ENCODE peak calls at places on chromosomes 7 and 10, in six cellular contexts. U, Z, H, E, J and A are unnamed samples.

GRCh38 chr10:11516419-11516721 is 95.1 kb downstream of the USP6NL start:
- DNase-seq in J (no peak), U (no peak), E (no peak), Z (no peak), H (no peak), A (no peak)

GRCh38 chr7:70612811-70613210 is 519.1 kb upstream of the GALNT17 start:
- DNase-seq in E (no peak), Z (no peak), H (no peak), U (no peak), J (no peak), A (no peak)

GRCh38 chr10:125101049-125101448 is 59.3 kb downstream of the CTBP2 start:
- DNase-seq in U (no peak), E (no peak), H (no peak), Z (no peak), J (no peak), A (no peak)

GRCh38 chr10:53955091-53955490 is 845.9 kb downstream of the PCDH15 start:
- DNase-seq in U (no peak), Z (no peak), E (no peak), J (no peak), H (no peak), A (no peak)

GRCh38 chr10:50347394-50347802 is 96.1 kb upstream of the ASAH2 start:
- DNase-seq in Z (no peak), J (no peak), E (no peak), H (no peak), U (no peak), A (no peak)

GRCh38 chr10:124323145-124323725 is 95.5 kb downstream of the OAT start:
- DNase-seq in H (no peak), E (peak), J (no peak), U (no peak), Z (peak), A (no peak)

GRCh38 chr10:126908729-126909526 is 3.7 kb downstream of the DOCK1 start:
- DNase-seq in E (no peak), H (no peak), J (no peak), Z (no peak), U (no peak), A (no peak)

GRCh38 chr7:33719059-33719581 is 186.2 kb upstream of the BMPER start:
- DNase-seq in Z (no peak), H (peak), U (no peak), J (no peak), E (no peak), A (no peak)

GRCh38 chr10:28713626-28714352 is 36.5 kb downstream of the BAMBI start:
- DNase-seq in H (no peak), J (no peak), U (no peak), Z (no peak), E (no peak), A (no peak)

GRCh38 chr7:13336227-13336626 is 648.8 kb downstream of the ARL4A start:
- DNase-seq in Z (no peak), E (peak), U (no peak), H (peak), J (no peak), A (no peak)

GRCh38 chr10:104819731-104820130 is 178.6 kb downstream of the SORCS3 start:
- DNase-seq in H (no peak), J (no peak), E (no peak), Z (no peak), U (no peak), A (no peak)

GRCh38 chr7:107659666-107660065 is 962 bp upstream of the SLC26A4 start:
- DNase-seq in H (peak), Z (peak), E (peak), J (no peak), U (no peak), A (no peak)

GRCh38 chr10:28365840-28366239 is 63.0 kb upstream of the MPP7 start:
- DNase-seq in Z (no peak), U (no peak), H (no peak), E (no peak), J (no peak), A (no peak)

GRCh38 chr7:111650456-111650999 is 88.2 kb upstream of the IMMP2L start:
- DNase-seq in Z (no peak), J (no peak), E (peak), H (peak), U (no peak), A (no peak)

GRCh38 chr7:80187727-80188126 is 53.1 kb downstream of the GNAI1 start:
- DNase-seq in J (no peak), U (no peak), E (no peak), Z (no peak), H (no peak), A (no peak)

GRCh38 chr7:130135208-130136205 is 65.2 kb downstream of the KLHDC10 start:
- DNase-seq in E (peak), H (peak), J (no peak), U (no peak), Z (no peak), A (no peak)

GRCh38 chr7:69682518-69682917 is 84.2 kb downstream of the AUTS2 start:
- DNase-seq in Z (no peak), J (no peak), E (peak), U (no peak), H (no peak), A (no peak)

GRCh38 chr7:140229101-140229525 is 52.3 kb upstream of the KDM7A start:
- DNase-seq in H (no peak), J (no peak), U (no peak), E (no peak), Z (no peak), A (no peak)

GRCh38 chr7:55127622-55128081 is 108.8 kb downstream of the EGFR start:
- DNase-seq in E (peak), J (no peak), H (peak), U (no peak), Z (no peak), A (no peak)

GRCh38 chr7:86444245-86444644 is 199.5 kb upstream of the GRM3 start:
- DNase-seq in H (no peak), U (no peak), E (no peak), Z (no peak), J (no peak), A (no peak)

GRCh38 chr10:79310911-79311573 is 36.2 kb upstream of the PPIF start:
- DNase-seq in H (no peak), U (no peak), J (no peak), E (no peak), Z (no peak), A (peak)

GRCh38 chr10:89391882-89392756 is at the start of gene IFIT1:
- DNase-seq in J (peak), U (no peak), Z (peak), E (peak), H (peak), A (no peak)

GRCh38 chr7:132553031-132553430 is 23.2 kb downstream of the PLXNA4 start:
- DNase-seq in Z (no peak), U (no peak), H (no peak), E (no peak), J (no peak), A (no peak)

GRCh38 chr7:569996-570800 is 50.6 kb upstream of the PDGFA start:
- DNase-seq in U (no peak), J (no peak), H (no peak), Z (no peak), E (no peak), A (no peak)

GRCh38 chr7:93941956-93942355 is 20.4 kb downstream of the GNG11 start:
- DNase-seq in H (peak), E (peak), Z (no peak), J (no peak), U (no peak), A (no peak)

GRCh38 chr10:13615650-13616049 is 28.9 kb downstream of the PRPF18 start:
- DNase-seq in E (no peak), U (no peak), H (no peak), Z (peak), J (peak), A (no peak)

GRCh38 chr7:16905300-16906044 is 23.7 kb upstream of the AGR3 start:
- DNase-seq in Z (peak), H (peak), E (peak), U (no peak), J (no peak), A (no peak)

GRCh38 chr10:59709472-59710125 is at the start of gene SLC16A9:
- DNase-seq in H (peak), J (peak), Z (peak), U (peak), E (peak), A (peak)

GRCh38 chr7:18866359-18867036 is 250.9 kb downstream of the TWIST1 start:
- DNase-seq in U (no peak), Z (no peak), E (peak), H (peak), J (no peak), A (no peak)

GRCh38 chr7:49791089-49791741 is 17.8 kb downstream of the VWC2 start:
- DNase-seq in H (no peak), E (no peak), J (peak), Z (peak), U (no peak), A (peak)

GRCh38 chr10:92492748-92493240 is 81.1 kb downstream of the IDE start:
- DNase-seq in J (no peak), U (no peak), Z (no peak), H (no peak), E (no peak), A (no peak)

GRCh38 chr7:11427686-11428273 is 404.2 kb downstream of the THSD7A start:
- DNase-seq in H (peak), Z (peak), E (peak), U (no peak), J (no peak), A (peak)

GRCh38 chr7:85094046-85094720 is 92.7 kb downstream of the SEMA3D start:
- DNase-seq in Z (no peak), E (no peak), U (no peak), J (no peak), H (peak), A (no peak)

GRCh38 chr10:124672181-124672638 is 72.0 kb downstream of the FAM53B start:
- DNase-seq in J (no peak), Z (no peak), H (no peak), U (no peak), E (peak), A (no peak)

GRCh38 chr10:61618388-61618961 is 44.3 kb upstream of the CABCOCO1 start:
- DNase-seq in E (no peak), J (no peak), H (no peak), U (no peak), Z (no peak), A (no peak)

GRCh38 chr10:13788701-13789447 is 202.1 kb downstream of the PRPF18 start:
- DNase-seq in H (peak), E (peak), U (no peak), J (no peak), Z (peak), A (no peak)

GRCh38 chr10:72000073-72001025 is 36.2 kb downstream of the CHST3 start:
- DNase-seq in J (no peak), Z (no peak), H (no peak), E (no peak), U (no peak), A (no peak)

GRCh38 chr10:84493951-84494848 is 165.8 kb downstream of the CCSER2 start:
- DNase-seq in Z (peak), E (peak), J (no peak), H (peak), U (no peak), A (no peak)

GRCh38 chr7:140349172-140349771 is 49.1 kb downstream of the SLC37A3 start:
- DNase-seq in E (no peak), U (no peak), Z (peak), H (peak), J (no peak), A (no peak)

GRCh38 chr10:95308389-95309302 is 17.8 kb upstream of the PDLIM1 start:
- DNase-seq in E (peak), U (no peak), H (peak), J (no peak), Z (peak), A (no peak)

GRCh38 chr7:37400022-37400421 is 48.6 kb downstream of the ELMO1 start:
- DNase-seq in J (no peak), H (no peak), E (no peak), Z (no peak), U (no peak), A (no peak)

GRCh38 chr7:37392673-37393017 is 56.0 kb downstream of the ELMO1 start:
- DNase-seq in Z (peak), J (no peak), E (no peak), H (no peak), U (no peak), A (no peak)

GRCh38 chr7:37391791-37392672 is 56.6 kb downstream of the ELMO1 start:
- DNase-seq in H (no peak), U (no peak), E (no peak), J (no peak), Z (no peak), A (no peak)

GRCh38 chr7:37394158-37394557 is 54.5 kb downstream of the ELMO1 start:
- DNase-seq in H (no peak), U (no peak), E (no peak), Z (peak), J (no peak), A (no peak)

GRCh38 chr7:37395618-37396259 is 52.9 kb downstream of the ELMO1 start:
- DNase-seq in J (no peak), E (no peak), U (no peak), Z (no peak), H (no peak), A (no peak)
- H2AK5ac ChIP-seq in J (no peak), E (no peak), U (no peak), Z (no peak), H (no peak), A (no peak)

DNA sequence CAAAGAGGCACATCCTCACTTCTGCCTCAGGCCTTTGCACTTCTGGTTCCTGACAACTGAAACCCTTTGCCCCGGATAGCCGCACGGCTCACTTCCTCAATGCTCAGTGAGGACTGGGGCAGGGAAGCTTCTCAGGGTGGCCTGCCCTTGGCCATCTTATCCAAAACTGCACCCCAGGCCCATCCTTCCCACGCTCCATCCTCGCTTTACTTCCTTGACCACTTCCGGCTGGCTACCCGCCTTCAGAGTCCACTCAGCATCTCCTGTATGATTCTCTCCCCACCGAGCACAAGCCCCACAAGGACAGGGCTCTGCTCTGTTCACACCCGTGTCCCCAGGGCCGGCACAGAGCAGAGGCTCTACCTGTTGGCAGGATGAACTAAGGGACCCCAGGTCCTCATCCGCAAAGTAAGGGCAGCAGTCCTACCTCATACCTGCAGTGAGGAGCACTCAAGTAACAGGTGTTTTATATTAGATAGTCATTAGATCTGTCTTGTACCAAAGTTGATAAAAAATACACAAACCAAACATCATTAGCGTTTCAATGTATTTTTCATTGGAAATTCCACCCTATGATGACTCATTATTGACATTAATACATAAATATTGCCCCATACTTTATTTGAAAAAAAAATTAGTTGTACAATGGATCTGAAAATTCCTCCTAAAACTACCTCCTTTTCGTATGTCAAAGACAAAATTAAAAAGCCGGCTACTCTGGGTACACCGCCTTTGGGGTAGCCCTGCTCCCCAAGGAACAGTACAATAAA is 35.0 kb downstream of the GNA12 start:
- DNase-seq in U (no peak), J (no peak), H (no peak), E (no peak), Z (no peak), A (no peak)
- H2AK5ac ChIP-seq in U (peak), J (no peak), H (peak), E (no peak), Z (no peak), A (no peak)

DNA sequence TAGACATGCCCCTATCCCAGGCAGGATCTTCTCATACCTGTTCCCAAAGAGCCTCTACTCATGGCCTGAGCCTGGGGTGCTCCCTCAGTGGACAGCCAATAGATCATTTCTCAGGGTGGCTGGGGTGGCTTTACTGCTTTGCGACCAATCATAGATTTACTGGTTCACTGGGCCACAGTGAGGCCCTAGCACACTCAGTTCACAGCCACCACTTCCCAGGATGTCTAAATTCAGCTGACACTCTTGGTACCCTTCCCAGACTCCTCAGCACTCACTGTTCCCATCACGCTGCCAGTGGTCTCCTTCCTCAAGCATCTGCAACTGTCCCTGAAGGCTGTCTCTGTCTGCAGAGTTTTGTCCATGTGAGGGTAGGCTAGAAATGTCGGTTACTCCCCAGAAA is 50.6 kb downstream of the ARHGAP22 start:
- DNase-seq in E (no peak), Z (no peak), J (no peak), H (no peak), U (no peak), A (no peak)
- H2AK5ac ChIP-seq in E (no peak), Z (no peak), J (no peak), H (no peak), U (no peak), A (no peak)

DNA sequence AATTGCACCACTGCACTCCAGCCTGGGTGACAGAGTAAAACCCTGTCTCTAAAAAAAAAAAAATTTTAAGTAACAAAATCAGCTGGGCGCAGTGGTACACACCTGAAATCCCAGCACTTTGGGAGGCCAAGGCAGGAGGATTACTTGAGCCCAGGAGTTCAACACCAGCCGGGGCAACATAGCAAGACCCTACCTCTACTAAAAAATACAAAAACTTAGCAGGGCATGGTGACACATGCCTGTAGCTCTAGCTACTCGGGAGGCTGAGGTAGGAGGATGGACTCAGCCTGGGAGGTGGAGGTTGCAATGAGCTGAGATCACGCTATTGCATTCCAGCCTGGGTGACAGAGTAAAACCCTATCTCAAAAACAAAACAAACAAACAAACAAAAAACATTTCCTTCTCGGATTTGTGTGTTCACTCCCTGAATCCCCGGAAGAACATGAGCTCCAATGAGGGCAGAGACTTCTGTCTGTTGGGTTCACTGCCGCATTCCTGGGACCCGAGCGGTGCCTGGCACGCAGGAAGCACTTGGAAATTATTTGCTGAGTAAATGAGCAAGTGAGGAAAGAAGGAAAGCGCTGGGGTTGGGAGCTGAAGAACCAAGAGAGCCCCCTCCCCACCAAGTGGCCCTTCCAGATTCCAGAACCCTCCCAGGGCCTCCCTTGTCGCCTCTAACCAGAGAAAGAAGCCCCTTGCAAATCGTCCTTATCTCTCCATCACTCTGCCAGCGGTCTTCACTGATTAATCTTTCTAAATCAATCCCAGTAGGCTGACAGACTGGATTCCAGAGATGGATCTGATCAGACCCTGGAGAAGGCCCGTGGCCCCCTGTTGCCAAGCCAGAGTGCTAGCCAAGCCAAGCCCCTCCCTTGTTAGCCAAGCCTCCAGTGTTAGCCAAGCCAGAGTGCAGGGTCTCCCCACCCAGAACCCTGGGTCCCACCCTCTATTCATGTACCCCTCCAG is 6.2 kb downstream of the TNRC18 start:
- DNase-seq in J (no peak), E (peak), H (peak), Z (peak), U (no peak), A (no peak)
- H2AK5ac ChIP-seq in J (no peak), E (peak), H (peak), Z (no peak), U (no peak), A (peak)